ENCODE peak calls at places on chromosomes 3 and 15, in nine cellular contexts. Y is head of caudate nucleus; G is stimulated activated CD4-positive, alpha-beta T cell treated with anti-CD3 and anti-CD28 coated beads, TNF-alpha, amount 100 ng/mL, for 1 hour; P is NCI-H2171 treated with DMSO at 0.1 percent for 48 hours; Q is ureter; C is germinal center; Z is stimulated activated naive CD8-positive, alpha-beta T cell treated with anti-CD3 and anti-CD28 coated beads, Interleukin-15, Interleukin-2, amounts not matched to agents 100 U/mL and 50 U/mL, for 24 hours; O is thoracic aorta; V is activated T-cell treated with anti-CD3 and anti-CD28 coated beads, Interleukin-2, amount 50 U/mL, for 72 hours. X is an unnamed sample.

GRCh38 chr3:13474776-13475303 is 5.3 kb upstream of the HDAC11 start:
- DNase-seq in O (no peak), Q (no peak), P (no peak), Y (no peak), Z (no peak), C (no peak), G (no peak), V (no peak), X (no peak)

GRCh38 chr3:102488316-102488715 is 53.5 kb downstream of the ZPLD1 start:
- DNase-seq in Z (no peak), V (no peak), P (no peak), Q (no peak), Y (no peak), C (no peak), O (no peak), G (no peak), X (no peak)

GRCh38 chr3:126378341-126378751 is 16.4 kb upstream of the CFAP100 start:
- DNase-seq in C (no peak), Z (no peak), V (no peak), G (no peak), Q (no peak), P (no peak), O (no peak), Y (no peak), X (no peak)

GRCh38 chr3:33798418-33799201 is at the start of gene PDCD6IP:
- DNase-seq in Q (peak), Z (peak), Y (peak), C (peak), G (peak), V (peak), P (peak), O (peak), X (peak)

GRCh38 chr15:67998599-67999122 is 55.5 kb upstream of the PIAS1 start:
- DNase-seq in V (no peak), C (no peak), G (no peak), Z (no peak), O (no peak), P (peak), Y (no peak), Q (no peak), X (no peak)

GRCh38 chr3:45948409-45948808 is 5.1 kb downstream of the CXCR6 start:
- DNase-seq in V (no peak), Q (no peak), O (no peak), Y (no peak), P (no peak), C (no peak), Z (no peak), G (no peak), X (no peak)

GRCh38 chr3:33004205-33004604 is 52.8 kb downstream of the CCR4 start:
- DNase-seq in O (no peak), Z (no peak), Q (no peak), V (no peak), P (no peak), C (no peak), Y (no peak), G (no peak), X (no peak)

GRCh38 chr15:58958811-58959210 is 25.3 kb upstream of the SLTM start:
- DNase-seq in C (no peak), Z (no peak), V (no peak), G (no peak), Q (no peak), P (no peak), Y (no peak), O (no peak), X (no peak)

GRCh38 chr3:166296179-166296783 is 459.1 kb upstream of the BCHE start:
- DNase-seq in Q (no peak), V (no peak), C (no peak), G (no peak), Z (no peak), P (no peak), Y (no peak), O (no peak), X (no peak)

GRCh38 chr3:52865994-52866393 is 31.2 kb upstream of the MUSTN1 start:
- DNase-seq in O (no peak), V (no peak), G (no peak), P (no peak), Q (no peak), Z (no peak), C (no peak), Y (no peak), X (no peak)